ENCODE peak calls at places on chromosomes 11 and 22, in ten cellular contexts. D is A549; Z is thoracic aorta; J is heart left ventricle; K is CD4-positive, alpha-beta T cell; F is GM23338; H is foreskin keratinocyte; E is cardiac muscle cell; R is psoas muscle; S is AG04450. U is an unnamed sample.

GRCh38 chr22:26975381-26975780 is 318.0 kb downstream of the MIAT start:
- DNase-seq in D (no peak), Z (no peak), J (no peak), K (no peak), F (no peak), H (peak; percentile 47), E (peak; percentile 3), R (no peak), S (no peak), U (peak; percentile 2)

GRCh38 chr11:67163006-67163405 is 43.9 kb downstream of the KDM2A start:
- DNase-seq in D (no peak), Z (no peak), J (no peak), K (no peak), F (no peak), H (no peak), E (no peak), R (no peak), S (no peak), U (no peak)

GRCh38 chr11:104995001-104995408 is 26.6 kb upstream of the CASP4 start:
- DNase-seq in D (no peak), Z (no peak), J (no peak), K (no peak), F (no peak), H (no peak), E (no peak), R (no peak), S (no peak), U (no peak)

GRCh38 chr11:1882265-1883238 is 9.1 kb downstream of the PRR33 start:
- DNase-seq in D (peak; percentile 73), Z (no peak), J (peak; percentile 94), K (peak; percentile 71), F (peak; percentile 90), H (peak; percentile 37), E (peak; percentile 83), R (peak; percentile 93), S (peak; percentile 15), U (peak; percentile 82)

GRCh38 chr11:786235-787083 is 3.4 kb downstream of the CEND1 start:
- DNase-seq in D (no peak), Z (no peak), J (no peak), K (no peak), F (no peak), H (no peak), E (no peak), R (no peak), S (no peak), U (no peak)

GRCh38 chr22:29434288-29434687 is 4.1 kb upstream of the RFPL1 start:
- DNase-seq in D (peak; percentile 5), Z (no peak), J (no peak), K (no peak), F (no peak), H (no peak), E (no peak), R (no peak), S (no peak), U (no peak)

GRCh38 chr11:11022126-11022730 is 164.4 kb upstream of the ZBED5 start:
- DNase-seq in D (peak; percentile 16), Z (no peak), J (no peak), K (no peak), F (peak; percentile 46), H (no peak), E (peak; percentile 50), R (no peak), S (no peak), U (peak; percentile 44)

GRCh38 chr11:77669848-77670511 is 32.4 kb upstream of the CLNS1A start:
- DNase-seq in D (peak; percentile 65), Z (no peak), J (no peak), K (no peak), F (no peak), H (no peak), E (peak; percentile 18), R (no peak), S (no peak), U (no peak)

GRCh38 chr11:38718659-38719058 is 2120.6 kb upstream of the RAG2 start:
- DNase-seq in D (no peak), Z (no peak), J (no peak), K (no peak), F (no peak), H (peak; percentile 1), E (no peak), R (no peak), S (no peak), U (no peak)

GRCh38 chr22:20021196-20022181 is 579 bp downstream of the TANGO2 start:
- DNase-seq in D (no peak), Z (no peak), J (peak; percentile 84), K (no peak), F (no peak), H (no peak), E (peak; percentile 17), R (peak; percentile 91), S (no peak), U (no peak)

DNA sequence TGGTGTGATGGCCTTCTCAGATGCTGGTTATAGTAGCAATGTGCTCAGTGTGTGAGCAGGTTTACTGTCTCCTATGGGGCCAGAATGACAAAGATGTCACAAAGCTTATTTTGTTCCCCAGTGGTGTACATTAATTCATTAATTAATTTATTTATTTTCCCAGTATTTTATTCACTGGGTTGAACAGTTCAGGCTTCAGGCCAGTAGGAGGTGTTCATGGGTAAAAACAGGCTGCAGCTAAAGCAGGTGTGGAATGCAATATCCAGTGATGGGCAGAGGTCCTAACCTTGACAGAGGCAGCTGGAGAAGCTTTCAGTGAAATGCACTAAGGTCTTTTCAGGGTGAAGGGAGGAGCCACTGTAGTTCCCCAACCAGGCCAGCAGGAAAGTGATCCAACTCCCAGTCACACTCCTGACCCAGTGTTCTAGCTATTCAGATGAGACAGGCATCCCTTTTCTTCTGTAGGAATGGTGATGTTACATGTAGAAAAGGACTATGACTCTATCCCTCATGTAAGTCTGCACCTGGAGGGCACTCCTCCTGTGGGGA is 7.8 kb upstream of the FANCF start:
- DNase-seq in D (no peak), Z (no peak), J (no peak), K (no peak), F (peak; percentile 48), H (no peak), E (no peak), R (no peak), S (no peak), U (no peak)
- TF ChIP-seq CTCF in D (no peak), Z (no peak), J (no peak), K (no peak), F (peak; percentile 22), H (peak; percentile 38), E (no peak), R (no peak), S (peak; percentile 6), U (no peak)

DNA sequence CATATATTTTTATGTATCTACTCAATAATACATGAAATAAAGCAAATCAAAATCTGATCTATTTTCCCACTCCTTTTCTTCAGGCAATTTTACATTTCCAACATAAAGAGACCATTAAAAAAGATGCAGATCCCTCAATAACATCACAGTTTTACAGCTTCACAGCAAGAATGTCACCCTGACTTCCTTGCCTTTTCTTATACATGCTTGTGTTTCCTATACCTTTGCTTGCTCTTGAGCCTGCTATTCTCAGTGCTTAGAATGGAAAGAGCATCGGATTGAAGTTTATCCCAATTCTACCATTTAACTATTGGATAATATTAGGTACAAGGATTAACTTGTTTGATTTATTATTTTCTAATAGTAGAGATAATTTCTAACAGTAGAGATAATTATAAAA is 176.7 kb downstream of the CNTN5 start:
- DNase-seq in D (no peak), Z (no peak), J (no peak), K (no peak), F (peak; percentile 55), H (no peak), E (no peak), R (no peak), S (no peak), U (no peak)
- H3K27ac ChIP-seq in D (no peak overlapping the region), Z (no peak overlapping the region), J (no peak overlapping the region), K (no peak overlapping the region), F (no peak overlapping the region), H (no peak overlapping the region), E (no peak overlapping the region), R (no peak overlapping the region), S (no peak overlapping the region), U (no peak overlapping the region)

DNA sequence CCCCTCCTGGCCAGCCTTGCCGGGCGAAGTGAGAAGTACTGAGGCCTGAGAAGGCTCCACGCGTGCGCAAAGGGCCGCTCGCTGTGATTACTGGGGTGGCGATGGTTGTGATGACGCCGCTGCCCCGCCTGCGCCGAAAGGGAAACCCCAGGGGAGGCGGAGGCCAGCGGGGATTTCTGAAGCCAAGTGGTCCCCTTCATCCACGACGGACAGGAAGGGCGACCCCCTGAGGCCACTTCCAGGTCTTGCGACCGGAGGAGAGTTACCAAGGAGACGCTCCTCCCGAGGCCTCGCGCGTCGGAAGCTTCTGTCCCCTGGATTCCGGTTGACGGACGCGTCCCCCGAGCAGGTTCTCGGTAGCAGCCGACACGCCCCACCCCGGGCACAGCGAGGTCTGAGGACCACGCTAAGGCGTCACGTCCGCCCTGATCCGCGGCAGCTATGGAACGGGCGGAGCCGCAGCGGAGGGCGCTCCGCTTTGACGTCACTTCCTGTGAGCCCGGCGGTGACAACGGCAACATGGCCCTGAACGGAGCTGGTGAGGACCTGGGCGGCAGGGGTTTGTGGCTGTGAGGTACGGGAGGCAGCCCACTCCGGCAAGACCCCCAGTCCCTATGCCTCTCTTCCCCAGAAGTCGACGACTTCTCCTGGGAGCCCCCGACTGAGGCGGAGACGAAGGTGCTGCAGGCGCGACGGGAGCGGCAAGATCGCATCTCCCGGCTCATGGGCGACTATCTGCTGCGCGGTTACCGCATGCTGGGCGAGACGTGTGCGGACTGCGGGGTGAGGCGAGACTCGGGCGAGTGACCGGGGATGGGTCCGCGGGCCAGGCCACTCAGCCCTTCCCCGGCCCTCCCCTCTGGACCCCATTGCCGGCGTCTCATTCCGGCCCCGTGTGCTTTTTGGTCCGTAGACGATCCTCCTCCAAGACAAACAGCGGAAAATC is at the start of gene ZNRD2:
- DNase-seq in D (peak; percentile 99), Z (peak; percentile 92), J (peak; percentile 99), K (peak; percentile 98), F (peak; percentile 99), H (peak; percentile 98), E (peak; percentile 99), R (peak; percentile 100), S (peak; percentile 96), U (peak; percentile 94)
- TF ChIP-seq CTCF in D (peak; percentile 66), Z (peak; percentile 40), J (peak; percentile 43), K (no peak), F (peak; percentile 81), H (peak; percentile 78), E (peak; percentile 33), R (peak; percentile 49), S (peak; percentile 26), U (peak; percentile 71)

DNA sequence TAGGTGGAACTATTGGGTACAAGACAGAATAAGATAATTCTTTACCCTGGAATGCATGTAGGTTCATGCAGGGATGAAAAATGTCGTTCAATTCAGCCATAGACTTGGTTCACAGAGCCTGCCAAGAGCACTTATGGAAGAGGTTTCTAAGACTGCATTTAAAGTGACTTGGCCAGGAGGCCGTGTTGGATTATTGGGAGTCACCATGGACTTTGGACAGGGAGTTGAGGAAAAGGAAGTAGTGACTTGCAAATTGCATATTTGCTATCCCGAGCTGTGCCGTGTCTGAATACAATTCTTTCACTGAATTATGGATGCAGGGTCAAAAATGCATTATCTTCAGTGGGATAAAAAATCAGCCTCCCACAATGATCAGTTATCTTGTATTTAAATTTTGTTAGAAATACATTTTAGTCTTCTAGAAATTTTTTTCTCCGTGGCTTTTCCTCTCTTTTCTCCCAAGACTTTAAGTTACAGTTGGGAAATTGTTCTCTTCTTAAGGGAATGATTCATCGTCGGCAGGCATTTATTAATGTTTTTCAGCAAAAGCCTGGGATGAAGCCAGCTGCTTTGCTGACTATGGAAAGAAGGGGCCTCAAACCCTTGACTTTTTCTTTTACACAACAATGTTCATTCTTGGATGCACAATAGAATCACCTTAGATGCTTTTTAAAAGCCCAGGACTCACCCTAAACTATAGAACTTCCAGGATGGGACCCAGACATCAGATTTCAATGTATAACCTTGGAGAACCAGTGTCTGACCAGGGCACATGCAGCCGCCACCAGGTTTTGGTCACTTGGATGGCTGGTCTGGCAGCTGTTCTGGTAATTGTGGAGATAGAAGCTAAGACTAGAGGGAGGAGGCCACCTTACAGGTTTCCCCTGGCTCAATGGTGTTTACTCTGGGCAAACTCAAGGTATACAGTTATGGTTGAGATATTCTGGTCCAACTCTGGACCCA is 70.8 kb downstream of the FAT3 start:
- DNase-seq in D (peak; percentile 86), Z (no peak), J (no peak), K (no peak), F (no peak), H (no peak), E (peak; percentile 68), R (no peak), S (no peak), U (no peak)
- H3K27ac ChIP-seq in D (peak overlapping the region; percentile 85), Z (no peak overlapping the region), J (no peak overlapping the region), K (no peak overlapping the region), F (no peak overlapping the region), H (no peak overlapping the region), E (no peak overlapping the region), R (no peak overlapping the region), S (no peak overlapping the region), U (no peak overlapping the region)

U was measured in RWPE1.